ENCODE peak calls at places on chromosomes 6 and 20, in six cellular contexts. H is HEK293T, A is GM04503, E is putamen, F is GM18507, O is NCI-H1694. S is an unnamed sample.

GRCh38 chr6:27237089-27237723 is 10.3 kb upstream of the PRSS16 start:
- DNase-seq in H (peak; percentile 48), A (no peak), E (no peak), F (no peak), O (no peak), S (no peak)

GRCh38 chr6:73234732-73235131 is 9.4 kb upstream of the KHDC1L start:
- DNase-seq in H (no peak), A (peak; percentile 54), E (no peak), F (no peak), O (no peak), S (no peak)

GRCh38 chr6:153563001-153563400 is 431.9 kb upstream of the RGS17 start:
- DNase-seq in H (no peak), A (no peak), E (no peak), F (no peak), O (no peak), S (no peak)

GRCh38 chr6:160139420-160139851 is 17.8 kb downstream of the SLC22A1 start:
- DNase-seq in H (no peak), A (peak; percentile 46), E (no peak), F (no peak), O (no peak), S (no peak)

GRCh38 chr20:4601630-4602296 is 119.9 kb upstream of the PRND start:
- DNase-seq in H (no peak), A (no peak), E (peak; percentile 87), F (no peak), O (no peak), S (no peak)

GRCh38 chr20:5145365-5146301 is 18.8 kb downstream of the CDS2 start:
- DNase-seq in H (no peak), A (no peak), E (no peak), F (no peak), O (no peak), S (no peak)

GRCh38 chr6:10146723-10147451 is 268.0 kb downstream of the TFAP2A start:
- DNase-seq in H (peak; percentile 75), A (peak; percentile 5), E (peak; percentile 42), F (peak; percentile 9), O (peak; percentile 10), S (peak; percentile 14)

GRCh38 chr6:133130863-133131262 is 110.3 kb upstream of the EYA4 start:
- DNase-seq in H (peak; percentile 19), A (no peak), E (no peak), F (no peak), O (no peak), S (no peak)

GRCh38 chr6:105091140-105091829 is 88.5 kb downstream of the POPDC3 start:
- DNase-seq in H (no peak), A (no peak), E (no peak), F (no peak), O (no peak), S (no peak)

GRCh38 chr20:10490706-10491105 is 55.6 kb downstream of the SLX4IP start:
- DNase-seq in H (no peak), A (no peak), E (peak; percentile 31), F (no peak), O (no peak), S (no peak)

GRCh38 chr6:125944434-125944816 is 12.1 kb upstream of the HINT3 start:
- DNase-seq in H (no peak), A (peak; percentile 31), E (peak; percentile 51), F (no peak), O (no peak), S (no peak)

GRCh38 chr20:11178946-11179654 is 505.3 kb upstream of the JAG1 start:
- DNase-seq in H (no peak), A (no peak), E (no peak), F (no peak), O (no peak), S (no peak)

GRCh38 chr20:58361549-58361948 is 27.5 kb upstream of the VAPB start:
- DNase-seq in H (no peak), A (peak; percentile 73), E (no peak), F (no peak), O (no peak), S (no peak)

GRCh38 chr6:169970306-169970988 is 219.0 kb downstream of the ERMARD start:
- DNase-seq in H (no peak), A (no peak), E (no peak), F (no peak), O (no peak), S (no peak)

GRCh38 chr6:29941006-29941405 is 1.3 kb upstream of the HLA-A start:
- DNase-seq in H (no peak), A (no peak), E (no peak), F (no peak), O (no peak), S (no peak)

GRCh38 chr6:81166770-81167169 is 585.7 kb downstream of the TENT5A start:
- DNase-seq in H (no peak), A (peak; percentile 21), E (no peak), F (no peak), O (no peak), S (no peak)

GRCh38 chr6:114747995-114748625 is 405.3 kb upstream of the HS3ST5 start:
- DNase-seq in H (peak; percentile 32), A (peak; percentile 3), E (peak; percentile 28), F (peak; percentile 0), O (peak; percentile 2), S (peak; percentile 1)

GRCh38 chr20:957544-957943 is 41.4 kb upstream of the ANGPT4 start:
- DNase-seq in H (no peak), A (no peak), E (no peak), F (no peak), O (no peak), S (no peak)